ENCODE peak calls at places on chromosomes 3 and 15, in eight cellular contexts. X is choroid plexus epithelial cell, U is HCT116, K is suprapubic skin, B is retinal pigment epithelial cell, H is astrocyte, I is cardiac fibroblast, F is astrocyte of the spinal cord. A is an unnamed sample.

GRCh38 chr15:91431041-91431715 is 331.1 kb downstream of the SV2B start:
- DNase-seq in X (no peak), U (no peak), K (no peak), B (no peak), H (no peak), I (no peak), F (no peak), A (no peak)

GRCh38 chr3:127449489-127450212 is 140.9 kb downstream of the TPRA1 start:
- DNase-seq in X (no peak), U (no peak), K (peak; percentile 27), B (no peak), H (no peak), I (no peak), F (no peak), A (no peak)

GRCh38 chr3:127959873-127960272 is 44.8 kb downstream of the KBTBD12 start:
- DNase-seq in X (peak; percentile 70), U (no peak), K (no peak), B (no peak), H (no peak), I (peak; percentile 50), F (peak; percentile 40), A (no peak)

GRCh38 chr3:184350618-184351017 is 10.8 kb downstream of the CLCN2 start:
- DNase-seq in X (no peak), U (no peak), K (no peak), B (no peak), H (no peak), I (no peak), F (no peak), A (no peak)

GRCh38 chr3:149670742-149671492 is 13.1 kb upstream of the WWTR1 start:
- DNase-seq in X (peak; percentile 43), U (no peak), K (no peak), B (no peak), H (no peak), I (no peak), F (no peak), A (no peak)

GRCh38 chr15:40697916-40698315 is 2.9 kb downstream of the RAD51 start:
- DNase-seq in X (no peak), U (no peak), K (no peak), B (no peak), H (no peak), I (no peak), F (no peak), A (no peak)

GRCh38 chr3:63940389-63940757 is 28.2 kb upstream of the SCAANT1 start:
- DNase-seq in X (peak; percentile 80), U (no peak), K (no peak), B (no peak), H (peak; percentile 90), I (peak; percentile 53), F (peak; percentile 60), A (peak; percentile 80)

GRCh38 chr3:50338989-50339388 is 1.6 kb downstream of the RASSF1 start:
- DNase-seq in X (no peak), U (no peak), K (no peak), B (no peak), H (no peak), I (no peak), F (no peak), A (no peak)

GRCh38 chr3:131356006-131356405 is 25.6 kb upstream of the NUDT16 start:
- DNase-seq in X (no peak), U (no peak), K (no peak), B (no peak), H (no peak), I (no peak), F (no peak), A (no peak)

GRCh38 chr3:165439765-165440164 is 243.6 kb upstream of the SLITRK3 start:
- DNase-seq in X (no peak), U (no peak), K (no peak), B (no peak), H (no peak), I (no peak), F (no peak), A (peak; percentile 74)

DNA sequence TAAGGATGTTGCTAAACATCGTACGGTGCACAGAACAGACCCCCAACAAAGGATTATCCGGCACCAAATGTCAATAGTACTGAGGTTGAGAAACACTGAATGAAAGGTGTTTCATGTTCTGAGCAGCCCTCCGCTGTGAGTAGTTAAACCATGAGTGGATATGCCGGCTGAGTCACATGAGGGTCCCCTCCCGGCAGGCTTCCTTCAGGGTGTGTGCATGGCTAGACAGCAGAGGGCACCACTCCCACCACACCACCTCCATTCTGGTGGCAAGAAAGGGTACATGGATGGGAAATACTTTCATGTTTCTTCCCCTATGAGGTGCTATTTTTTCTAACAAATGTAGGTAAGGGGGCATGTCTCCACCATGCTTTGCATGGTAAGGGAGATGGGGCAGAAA is 128.3 kb upstream of the SEMA6D start:
- DNase-seq in X (no peak), U (no peak), K (no peak), B (no peak), H (no peak), I (no peak), F (no peak), A (no peak)
- TF ChIP-seq CTCF in X (peak; percentile 10), U (no peak), K (no peak), B (peak; percentile 40), H (no peak), I (no peak), F (peak; percentile 15), A (no peak)

GRCh38 chr3:13376091-13376490 is 44.0 kb downstream of the NUP210 start:
- DNase-seq in X (no peak), U (no peak), K (no peak), B (no peak), H (no peak), I (no peak), F (no peak), A (no peak)

GRCh38 chr3:13377021-13377420 is 43.1 kb downstream of the NUP210 start:
- DNase-seq in X (no peak), U (no peak), K (no peak), B (no peak), H (no peak), I (no peak), F (no peak), A (no peak)

GRCh38 chr3:13380991-13381390 is 39.1 kb downstream of the NUP210 start:
- DNase-seq in X (no peak), U (no peak), K (no peak), B (no peak), H (no peak), I (no peak), F (no peak), A (no peak)

GRCh38 chr3:13378155-13378554 is 42.0 kb downstream of the NUP210 start:
- DNase-seq in X (peak; percentile 24), U (no peak), K (no peak), B (no peak), H (peak; percentile 6), I (no peak), F (peak; percentile 15), A (no peak)

DNA sequence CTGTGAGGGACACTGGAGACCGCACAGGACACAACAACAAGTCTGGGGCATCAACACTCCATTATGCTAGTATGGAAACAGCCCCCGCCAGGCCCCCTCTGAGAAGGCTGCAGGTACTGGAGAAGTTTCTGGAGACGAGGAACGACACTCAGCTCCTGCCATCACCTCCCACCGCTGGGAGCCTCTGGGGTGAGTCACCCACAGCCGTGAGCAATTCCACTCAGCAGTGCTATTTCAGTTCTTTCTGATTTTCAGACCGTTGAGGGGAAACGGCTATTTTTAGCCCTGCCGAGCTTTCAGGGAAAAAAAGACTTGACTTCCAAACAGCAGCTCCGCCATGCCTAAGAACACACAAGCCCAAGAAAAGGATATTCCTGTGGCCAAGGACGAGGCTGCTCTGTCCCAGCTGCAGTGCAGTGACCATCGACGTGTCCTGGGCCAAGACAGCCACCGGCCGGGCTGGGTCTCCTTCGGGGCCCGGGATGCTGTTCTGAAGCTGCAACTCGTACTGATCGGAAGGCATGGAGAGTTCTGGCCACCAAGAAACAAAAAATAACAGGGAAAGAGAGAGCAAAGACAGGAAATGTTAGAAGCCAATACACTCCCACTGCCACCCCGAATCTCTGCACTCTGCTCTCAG is 40.8 kb downstream of the NUP210 start:
- DNase-seq in X (peak; percentile 82), U (no peak), K (no peak), B (peak; percentile 29), H (peak; percentile 79), I (peak; percentile 65), F (peak; percentile 85), A (peak; percentile 74)
- H3K4me3 ChIP-seq in X (no peak overlapping the region), U (no peak overlapping the region), K (no peak overlapping the region), B (no peak overlapping the region), H (peak overlapping the region; percentile 27), I (no peak overlapping the region), F (no peak overlapping the region), A (no peak overlapping the region)

GRCh38 chr15:23072633-23073032 is 33.3 kb upstream of the TUBGCP5 start:
- DNase-seq in X (no peak), U (no peak), K (no peak), B (no peak), H (no peak), I (no peak), F (no peak), A (no peak)

GRCh38 chr15:23065836-23066235 is 26.5 kb upstream of the TUBGCP5 start:
- DNase-seq in X (no peak), U (no peak), K (no peak), B (no peak), H (no peak), I (no peak), F (no peak), A (no peak)

GRCh38 chr15:23067416-23067815 is 28.0 kb upstream of the TUBGCP5 start:
- DNase-seq in X (no peak), U (no peak), K (no peak), B (no peak), H (no peak), I (no peak), F (no peak), A (no peak)

GRCh38 chr15:23073890-23074631 is 34.7 kb upstream of the TUBGCP5 start:
- DNase-seq in X (peak; percentile 4), U (no peak), K (no peak), B (no peak), H (no peak), I (no peak), F (no peak), A (no peak)

GRCh38 chr15:23069496-23070166 is 30.3 kb upstream of the TUBGCP5 start:
- DNase-seq in X (no peak), U (peak; percentile 28), K (no peak), B (no peak), H (no peak), I (no peak), F (no peak), A (no peak)
- TF ChIP-seq CTCF in X (peak; percentile 7), U (no peak), K (no peak), B (peak; percentile 4), H (no peak), I (no peak), F (no peak), A (peak; percentile 8)

GRCh38 chr3:138373695-138374094 is 25.3 kb downstream of the MRAS start:
- DNase-seq in X (no peak), U (no peak), K (no peak), B (no peak), H (no peak), I (no peak), F (no peak), A (no peak)

GRCh38 chr3:138377804-138378203 is 29.4 kb downstream of the MRAS start:
- DNase-seq in X (no peak), U (no peak), K (no peak), B (no peak), H (no peak), I (no peak), F (no peak), A (no peak)

GRCh38 chr3:138376663-138377062 is 28.3 kb downstream of the MRAS start:
- DNase-seq in X (peak; percentile 41), U (no peak), K (no peak), B (no peak), H (no peak), I (no peak), F (no peak), A (no peak)

GRCh38 chr3:138375446-138375845 is 27.1 kb downstream of the MRAS start:
- DNase-seq in X (no peak), U (no peak), K (no peak), B (no peak), H (no peak), I (no peak), F (no peak), A (no peak)

GRCh38 chr3:138374573-138375134 is 26.3 kb downstream of the MRAS start:
- DNase-seq in X (no peak), U (no peak), K (no peak), B (no peak), H (no peak), I (peak; percentile 29), F (no peak), A (peak; percentile 22)
- H3K4me3 ChIP-seq in X (no peak overlapping the region), U (no peak overlapping the region), K (no peak overlapping the region), B (no peak overlapping the region), H (no peak overlapping the region), I (no peak overlapping the region), F (no peak overlapping the region), A (no peak overlapping the region)

A was measured in fibroblast of the aortic adventitia.